ENCODE peak calls at places on chromosome 11, in five cellular contexts. I, Z, B, K and X are unnamed samples.

GRCh38 chr11:63671322-63672155 is at the start of gene ATL3:
- DNase-seq in I (peak), Z (peak), B (peak), K (peak), X (peak)

GRCh38 chr11:111049131-111049530 is 196.4 kb upstream of the POU2AF2 start:
- DNase-seq in I (no peak), Z (no peak), B (no peak), K (no peak), X (no peak)

GRCh38 chr11:129939510-129939909 is 44.1 kb upstream of the NFRKB start:
- DNase-seq in I (peak), Z (no peak), B (no peak), K (no peak), X (no peak)

GRCh38 chr11:14725150-14725549 is 81.5 kb downstream of the PDE3B start:
- DNase-seq in I (no peak), Z (no peak), B (no peak), K (no peak), X (no peak)

GRCh38 chr11:2983908-2984307 is 8.2 kb downstream of the NAP1L4 start:
- DNase-seq in I (no peak), Z (no peak), B (no peak), K (no peak), X (no peak)

GRCh38 chr11:13277719-13278619 is at the start of gene BMAL1:
- DNase-seq in I (no peak), Z (peak), B (peak), K (peak), X (peak)

GRCh38 chr11:75323609-75324008 is 27.9 kb downstream of the ARRB1 start:
- DNase-seq in I (no peak), Z (no peak), B (no peak), K (no peak), X (no peak)

GRCh38 chr11:118841469-118842222 is 42.0 kb upstream of the CXCR5 start:
- DNase-seq in I (peak), Z (no peak), B (no peak), K (no peak), X (no peak)

GRCh38 chr11:68044145-68044813 is 5.5 kb downstream of the TCIRG1 start:
- DNase-seq in I (no peak), Z (no peak), B (no peak), K (no peak), X (no peak)

GRCh38 chr11:17013548-17014320 is 480 bp downstream of the PLEKHA7 start:
- DNase-seq in I (no peak), Z (no peak), B (peak), K (peak), X (no peak)
- H3K4me3 ChIP-seq in I (no peak), Z (peak), B (peak), K (peak), X (peak)

DNA sequence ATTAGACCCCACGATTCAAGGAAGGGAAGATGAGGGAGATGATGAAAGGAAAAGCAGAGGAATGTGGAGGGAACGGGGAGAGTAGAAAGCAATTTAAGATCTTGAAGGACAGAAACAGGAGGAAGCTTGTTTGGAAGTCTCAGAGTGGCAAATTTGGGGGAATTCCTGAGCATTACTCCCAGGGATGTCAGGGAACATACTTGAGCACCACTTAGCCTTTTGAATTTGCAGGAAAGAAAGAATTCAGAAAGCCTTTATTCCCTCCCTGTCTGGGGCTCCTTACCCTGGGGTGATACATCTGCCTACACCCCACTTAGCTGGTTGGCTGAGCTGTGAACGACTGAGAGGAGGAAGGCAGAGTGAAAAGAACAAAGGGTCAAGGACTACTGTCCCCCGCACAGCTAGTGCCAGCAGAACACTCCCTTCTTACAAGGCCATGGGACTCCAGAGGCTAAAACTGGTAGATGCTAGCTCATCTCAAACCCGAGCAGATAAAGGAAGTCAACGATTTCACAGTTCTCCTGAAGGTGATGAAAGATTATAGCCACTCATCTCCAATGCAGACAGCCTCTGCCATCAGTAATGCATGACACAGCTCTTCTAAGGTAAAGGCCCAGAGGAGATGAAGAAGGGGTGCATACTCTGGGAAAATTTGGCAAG is 84.0 kb upstream of the AKIP1 start:
- DNase-seq in I (no peak), Z (no peak), B (no peak), K (no peak), X (no peak)
- H3K27ac ChIP-seq in I (no peak), Z (peak), B (no peak), K (peak), X (no peak)

GRCh38 chr11:100525635-100526034 is 161.5 kb upstream of the ARHGAP42 start:
- DNase-seq in I (no peak), Z (no peak), B (no peak), K (no peak), X (no peak)
- TF ChIP-seq CTCF in I (peak), Z (no peak), B (no peak), K (no peak), X (no peak)

DNA sequence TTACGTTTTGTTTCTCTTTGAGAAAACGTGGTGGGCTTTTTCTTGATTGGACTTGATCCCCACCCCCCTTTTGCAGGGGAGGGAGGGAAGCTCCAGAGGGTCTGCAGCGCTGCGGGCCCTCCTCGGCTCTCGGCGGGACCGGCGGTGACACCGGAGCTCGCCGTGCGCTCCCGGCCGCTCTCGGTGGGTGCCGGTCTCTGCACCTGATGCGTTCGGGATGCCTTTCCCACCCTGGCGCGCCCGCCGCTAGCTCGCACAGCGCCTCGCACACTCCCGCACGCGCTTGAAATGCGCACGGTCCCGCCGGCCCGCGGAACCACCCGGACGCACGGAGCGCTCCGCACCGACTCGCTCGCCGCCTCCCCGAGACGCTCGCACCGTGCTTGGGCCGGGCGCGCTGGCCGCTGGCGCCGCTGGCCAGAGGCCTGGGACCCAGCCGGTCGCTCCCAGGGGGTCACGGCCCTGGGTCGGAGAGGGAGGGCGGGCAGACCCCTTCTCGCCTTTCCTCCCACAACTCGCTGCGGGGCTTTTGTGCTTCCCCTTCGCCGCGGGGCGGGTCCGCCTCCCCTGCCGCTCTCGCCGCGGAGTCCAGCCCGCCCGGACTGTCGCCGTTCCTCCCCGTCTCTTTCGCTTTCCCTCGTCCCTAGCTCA is 1.0 kb downstream of the ZBTB16 start:
- DNase-seq in I (no peak), Z (peak), B (peak), K (peak), X (no peak)
- H3K4me3 ChIP-seq in I (no peak), Z (peak), B (peak), K (peak), X (peak)

GRCh38 chr11:4105916-4106315 is 11.3 kb downstream of the RRM1 start:
- DNase-seq in I (no peak), Z (no peak), B (no peak), K (no peak), X (no peak)

GRCh38 chr11:4115128-4115527 is 20.5 kb downstream of the RRM1 start:
- DNase-seq in I (no peak), Z (no peak), B (no peak), K (no peak), X (no peak)

GRCh38 chr11:4111834-4112233 is 17.2 kb downstream of the RRM1 start:
- DNase-seq in I (no peak), Z (no peak), B (no peak), K (no peak), X (no peak)
- H3K27ac ChIP-seq in I (no peak), Z (no peak), B (no peak), K (no peak), X (no peak)